ENCODE peak calls at places on chromosomes 13 and 19, in four cellular contexts. One of them, this sample, is unnamed.

GRCh38 chr19:42199440-42200115 is 17.9 kb downstream of the DEDD2 start:
- DNase-seq in HTR-8/SVneo: no peak
- DNase-seq in left kidney: no peak
- DNase-seq in fibroblast of mammary gland: no peak
- DNase-seq in this sample: no peak

GRCh38 chr19:36577271-36577996 is 4.3 kb upstream of the ZNF529 start:
- DNase-seq in HTR-8/SVneo: peak; percentile 13
- DNase-seq in left kidney: peak; percentile 5
- DNase-seq in fibroblast of mammary gland: no peak
- DNase-seq in this sample: no peak

GRCh38 chr13:27919299-27919933 is 384 bp upstream of the PDX1 start:
- DNase-seq in HTR-8/SVneo: no peak
- DNase-seq in left kidney: no peak
- DNase-seq in fibroblast of mammary gland: no peak
- DNase-seq in this sample: no peak

GRCh38 chr13:112658807-112659206 is 31.0 kb upstream of the ATP11A start:
- DNase-seq in HTR-8/SVneo: no peak
- DNase-seq in left kidney: peak; percentile 50
- DNase-seq in fibroblast of mammary gland: no peak
- DNase-seq in this sample: no peak

GRCh38 chr19:44875666-44876418 is 15.2 kb upstream of the TOMM40 start:
- DNase-seq in HTR-8/SVneo: peak; percentile 34
- DNase-seq in left kidney: no peak
- DNase-seq in fibroblast of mammary gland: peak; percentile 40
- DNase-seq in this sample: no peak

GRCh38 chr19:16216744-16217670 is 19.3 kb downstream of the AP1M1 start:
- DNase-seq in HTR-8/SVneo: no peak
- DNase-seq in left kidney: no peak
- DNase-seq in fibroblast of mammary gland: no peak
- DNase-seq in this sample: no peak

GRCh38 chr13:67635754-67636153 is 405.6 kb upstream of the PCDH9 start:
- DNase-seq in HTR-8/SVneo: no peak
- DNase-seq in left kidney: no peak
- DNase-seq in fibroblast of mammary gland: peak; percentile 50
- DNase-seq in this sample: no peak

GRCh38 chr19:3586124-3586626 is 897 bp downstream of the GIPC3 start:
- DNase-seq in HTR-8/SVneo: no peak
- DNase-seq in left kidney: peak; percentile 61
- DNase-seq in fibroblast of mammary gland: no peak
- DNase-seq in this sample: no peak

GRCh38 chr19:38634757-38635482 is 12.5 kb upstream of the ACTN4 start:
- DNase-seq in HTR-8/SVneo: peak; percentile 73
- DNase-seq in left kidney: peak; percentile 87
- DNase-seq in fibroblast of mammary gland: peak; percentile 61
- DNase-seq in this sample: peak; percentile 68